ENCODE peak calls at places on chromosomes 2 and 18, in five cellular contexts. K is pancreas, J is spleen, H is fibroblast of lung, F is heart left ventricle. S is an unnamed sample.

GRCh38 chr2:19688059-19688458 is 213.7 kb downstream of the TTC32 start:
- DNase-seq in K (no peak), J (no peak), F (no peak), H (no peak), S (no peak)

GRCh38 chr2:190180313-190181065 is 118.0 kb upstream of the MSTN start:
- DNase-seq in F (peak; percentile 73), K (peak; percentile 85), J (peak; percentile 85), H (peak; percentile 27), S (peak; percentile 54)

GRCh38 chr2:238077292-238077691 is 16.5 kb downstream of the SCLY start:
- DNase-seq in H (no peak), J (no peak), F (no peak), K (no peak), S (no peak)

GRCh38 chr2:235928751-235929370 is 239.3 kb downstream of the GBX2 start:
- DNase-seq in K (no peak), F (no peak), H (no peak), J (no peak), S (no peak)

GRCh38 chr18:55491606-55492005 is 96.4 kb downstream of the TCF4 start:
- DNase-seq in H (peak; percentile 71), J (no peak), K (no peak), F (no peak), S (no peak)

GRCh38 chr18:808086-808485 is 4.0 kb downstream of the YES1 start:
- DNase-seq in H (peak; percentile 47), K (no peak), J (no peak), F (no peak), S (no peak)

GRCh38 chr18:46161721-46162421 is 57.7 kb downstream of the HAUS1 start:
- DNase-seq in H (no peak), J (no peak), K (no peak), F (no peak), S (no peak)

GRCh38 chr2:238511614-238511950 is 84.9 kb downstream of the ASB1 start:
- DNase-seq in J (peak; percentile 41), F (no peak), H (no peak), K (no peak), S (no peak)

GRCh38 chr2:176419591-176420071 is 150.4 kb downstream of the MTX2 start:
- DNase-seq in H (peak; percentile 89), J (no peak), K (no peak), F (no peak), S (no peak)

GRCh38 chr18:72544092-72544886 is at the start of gene CBLN2:
- DNase-seq in J (peak; percentile 81), F (no peak), K (peak; percentile 35), H (peak; percentile 63), S (peak; percentile 46)

GRCh38 chr18:27860701-27861107 is 316.2 kb downstream of the CDH2 start:
- DNase-seq in J (no peak), F (peak; percentile 19), H (peak; percentile 82), K (no peak), S (no peak)

GRCh38 chr2:55843096-55843991 is 80.2 kb downstream of the EFEMP1 start:
- DNase-seq in F (no peak), H (peak; percentile 96), K (no peak), J (no peak), S (no peak)

GRCh38 chr2:54767921-54768320 is 44.5 kb downstream of the EML6 start:
- DNase-seq in H (peak; percentile 61), K (no peak), J (no peak), F (no peak), S (no peak)

GRCh38 chr2:109701362-109701761 is 87.2 kb downstream of the SOWAHC start:
- DNase-seq in F (no peak), H (peak; percentile 82), K (no peak), J (no peak), S (no peak)

GRCh38 chr2:204401114-204401513 is 144.2 kb upstream of the PARD3B start:
- DNase-seq in J (no peak), K (no peak), F (no peak), H (no peak), S (no peak)

GRCh38 chr2:65486802-65487201 is 54.4 kb upstream of the SPRED2 start:
- DNase-seq in K (no peak), H (no peak), J (no peak), F (no peak), S (no peak)

GRCh38 chr2:27263287-27264252 is 723 bp upstream of the SLC30A3 start:
- DNase-seq in F (no peak), H (no peak), J (no peak), K (no peak), S (no peak)

GRCh38 chr2:7281802-7282201 is 364.6 kb downstream of the RNF144A start:
- DNase-seq in H (no peak), K (no peak), F (no peak), J (no peak), S (no peak)

GRCh38 chr2:240926516-240927389 is 20.6 kb downstream of the CROCC2 start:
- DNase-seq in J (peak; percentile 72), K (peak; percentile 50), H (peak; percentile 13), F (peak; percentile 17), S (peak; percentile 84)

GRCh38 chr2:241659150-241659739 is 21.8 kb downstream of the ATG4B start:
- DNase-seq in J (no peak), F (peak; percentile 55), K (no peak), H (peak; percentile 65), S (peak; percentile 89)

GRCh38 chr2:114515901-114516300 is 73.5 kb downstream of the DPP10 start:
- DNase-seq in K (no peak), J (no peak), F (no peak), H (no peak), S (no peak)

GRCh38 chr2:211328126-211328525 is 771.7 kb downstream of the CPS1 start:
- DNase-seq in J (no peak), K (no peak), F (no peak), H (no peak), S (no peak)

GRCh38 chr2:10433264-10433947 is 14.7 kb downstream of the ODC1 start:
- DNase-seq in K (no peak), H (no peak), F (no peak), J (peak; percentile 71), S (no peak)

GRCh38 chr2:28904295-28904694 is 9.8 kb downstream of the WDR43 start:
- DNase-seq in H (peak; percentile 64), J (no peak), K (no peak), F (no peak), S (no peak)

GRCh38 chr18:55444496-55444895 is 143.5 kb downstream of the TCF4 start:
- DNase-seq in H (peak; percentile 62), J (no peak), F (no peak), K (no peak), S (no peak)

GRCh38 chr2:152400607-152401214 is 65.7 kb downstream of the FMNL2 start:
- DNase-seq in J (no peak), F (no peak), H (peak; percentile 40), K (no peak), S (no peak)

GRCh38 chr2:181456660-181457120 is 496 bp upstream of the ITGA4 start:
- DNase-seq in K (no peak), J (peak; percentile 97), H (peak; percentile 43), F (peak; percentile 44), S (peak; percentile 17)

GRCh38 chr18:21853972-21854563 is 113.5 kb downstream of the MIB1 start:
- DNase-seq in F (no peak), K (no peak), H (no peak), J (no peak), S (no peak)

GRCh38 chr2:204078003-204078698 is 141.6 kb downstream of the ICOS start:
- DNase-seq in K (no peak), J (no peak), F (no peak), H (no peak), S (no peak)

GRCh38 chr2:202815548-202816420 is 55.8 kb downstream of the ICA1L start:
- DNase-seq in H (peak; percentile 49), F (no peak), J (no peak), K (no peak), S (peak; percentile 16)

GRCh38 chr2:24359701-24360049 is 661 bp downstream of the ITSN2 start:
- DNase-seq in F (peak; percentile 47), J (peak; percentile 91), H (no peak), K (peak; percentile 52), S (peak; percentile 81)

GRCh38 chr2:200864206-200864976 is at the start of gene CLK1:
- DNase-seq in F (peak; percentile 97), K (peak; percentile 95), J (peak; percentile 100), H (peak; percentile 91), S (peak; percentile 97)

GRCh38 chr2:85017436-85018048 is 46.6 kb downstream of the KCMF1 start:
- DNase-seq in F (no peak), H (no peak), J (no peak), K (no peak), S (no peak)
- TF ChIP-seq CTCF in F (peak; percentile 51), H (no peak), J (no peak), K (no peak), S (peak; percentile 29)

DNA sequence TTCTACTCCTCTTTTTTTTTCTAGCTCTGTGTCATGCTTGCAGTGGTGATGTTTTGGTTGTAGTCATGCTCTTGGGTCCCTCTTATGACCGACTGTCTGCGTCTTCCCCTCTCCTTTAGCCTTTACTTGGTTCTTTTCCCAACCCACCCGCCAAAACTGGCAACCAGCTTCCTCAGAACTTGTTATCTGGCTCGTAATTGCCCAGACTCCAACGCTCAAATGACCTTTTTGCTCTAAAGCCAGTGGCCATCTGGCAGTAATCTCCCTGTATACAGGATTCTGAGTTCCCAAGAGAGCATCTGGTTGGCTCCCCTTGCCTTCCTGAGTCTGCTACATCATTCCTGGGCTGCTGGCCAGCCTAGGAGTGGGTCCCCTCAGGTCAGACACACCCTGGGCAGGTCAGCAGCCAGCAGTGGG is 147.2 kb downstream of the MGAT5 start:
- DNase-seq in F (peak; percentile 72), H (no peak), K (peak; percentile 47), J (no peak), S (no peak)
- H3K4me1 ChIP-seq in F (peaks cover 7% of the 10 kb centered on the region), H (peaks cover 45% of the 10 kb centered on the region), K (no peaks in the 10 kb centered on the region), J (no peaks in the 10 kb centered on the region), S (no peaks in the 10 kb centered on the region)

GRCh38 chr18:78506031-78506461 is 473.6 kb upstream of the SALL3 start:
- DNase-seq in J (no peak), F (no peak), H (no peak), K (no peak), S (no peak)
- TF ChIP-seq CTCF in J (no peak), F (no peak), H (no peak), K (no peak), S (no peak)

GRCh38 chr2:157833721-157834120 is 42.4 kb downstream of the ACVR1 start:
- DNase-seq in F (no peak), J (no peak), H (no peak), K (no peak), S (no peak)
- H3K4me1 ChIP-seq in F (peaks cover 23% of the 10 kb centered on the region), J (peaks cover 7% of the 10 kb centered on the region), H (peaks cover 13% of the 10 kb centered on the region), K (peaks cover 8% of the 10 kb centered on the region), S (peaks cover 42% of the 10 kb centered on the region)